ENCODE peak calls at places on chromosomes 5 and 9, in four cellular contexts. V is GM23338, D is GM12878, B is K562. Z is an unnamed sample.

GRCh38 chr5:128791312-128791711 is 174.0 kb upstream of the SLC27A6 start:
- DNase-seq in V (no peak), B (no peak), D (no peak), Z (no peak)

GRCh38 chr5:163677092-163677491 is 171.7 kb downstream of the MAT2B start:
- DNase-seq in D (no peak), V (no peak), B (no peak), Z (no peak)

GRCh38 chr9:35287986-35288515 is 126.2 kb downstream of the UNC13B start:
- DNase-seq in V (no peak), B (no peak), D (no peak), Z (no peak)

GRCh38 chr5:35058395-35058794 is 10.6 kb upstream of the AGXT2 start:
- DNase-seq in D (peak), B (no peak), V (no peak), Z (no peak)

GRCh38 chr5:136192526-136193395 is at the start of gene SMIM32:
- DNase-seq in D (no peak), V (peak), B (no peak), Z (peak)

GRCh38 chr9:131500939-131501541 is 1.7 kb upstream of the POMT1 start:
- DNase-seq in V (no peak), B (no peak), D (no peak), Z (no peak)

GRCh38 chr9:33762343-33762742 is 33.0 kb upstream of the PRSS3 start:
- DNase-seq in D (no peak), V (no peak), B (no peak), Z (no peak)

GRCh38 chr9:33076031-33076359 is 479 bp downstream of the SMU1 start:
- DNase-seq in D (no peak), B (no peak), V (peak), Z (peak)

GRCh38 chr9:98445576-98445975 is 190.1 kb upstream of the TBC1D2 start:
- DNase-seq in D (no peak), B (no peak), V (no peak), Z (no peak)

GRCh38 chr5:32504923-32505596 is 60.5 kb upstream of the ZFR start:
- DNase-seq in V (peak), B (peak), D (no peak), Z (no peak)

GRCh38 chr9:120801441-120801840 is 8.2 kb upstream of the FBXW2 start:
- DNase-seq in B (no peak), D (no peak), V (no peak), Z (no peak)

GRCh38 chr5:110414360-110414759 is 312.1 kb downstream of the TMEM232 start:
- DNase-seq in V (peak), B (no peak), D (no peak), Z (peak)

GRCh38 chr9:34362614-34363013 is 14.1 kb downstream of the MYORG start:
- DNase-seq in V (no peak), B (no peak), D (no peak), Z (no peak)

GRCh38 chr9:69180670-69181069 is 6.6 kb downstream of the TJP2 start:
- DNase-seq in B (peak), V (no peak), D (no peak), Z (peak)

GRCh38 chr5:135333737-135334515 is 65.1 kb downstream of the MACROH2A1 start:
- DNase-seq in V (no peak), D (no peak), B (no peak), Z (no peak)

GRCh38 chr9:79695531-79696218 is 123.9 kb downstream of the TLE4 start:
- DNase-seq in D (no peak), V (no peak), B (no peak), Z (no peak)

GRCh38 chr9:81563020-81563407 is 126.3 kb downstream of the TLE1 start:
- DNase-seq in V (no peak), D (no peak), B (no peak), Z (no peak)

GRCh38 chr9:20207161-20207560 is 415.1 kb downstream of the MLLT3 start:
- DNase-seq in D (no peak), V (no peak), B (no peak), Z (no peak)

GRCh38 chr5:28779161-28779754 is 1740.9 kb upstream of the CDH9 start:
- DNase-seq in D (no peak), V (peak), B (no peak), Z (no peak)

GRCh38 chr9:28249424-28249823 is 676.1 kb upstream of the C9orf72 start:
- DNase-seq in V (no peak), D (no peak), B (no peak), Z (no peak)

GRCh38 chr5:53333160-53333559 is 147.3 kb upstream of the FST start:
- DNase-seq in B (no peak), V (no peak), D (no peak), Z (no peak)

GRCh38 chr5:136375920-136376319 is 10.6 kb upstream of the TRPC7 start:
- DNase-seq in B (no peak), D (no peak), V (no peak), Z (no peak)

GRCh38 chr9:120542701-120543490 is 37.1 kb downstream of the CDK5RAP2 start:
- DNase-seq in B (no peak), D (no peak), V (no peak), Z (no peak)

GRCh38 chr5:53779541-53779981 is 219.1 kb downstream of the NDUFS4 start:
- DNase-seq in B (no peak), V (no peak), D (no peak), Z (no peak)

GRCh38 chr5:74075900-74076484 is 450.0 kb downstream of the ARHGEF28 start:
- DNase-seq in V (no peak), B (no peak), D (no peak), Z (no peak)

GRCh38 chr5:143659614-143660238 is 152.2 kb upstream of the HMHB1 start:
- DNase-seq in D (no peak), B (no peak), V (no peak), Z (peak)

GRCh38 chr9:132030626-132031325 is 48.9 kb downstream of the MED27 start:
- DNase-seq in B (no peak), D (no peak), V (no peak), Z (no peak)

GRCh38 chr5:17831279-17831678 is 197.0 kb downstream of the TAF11L14 start:
- DNase-seq in V (peak), D (no peak), B (no peak), Z (no peak)

GRCh38 chr5:88256872-88257271 is 11.8 kb downstream of the TMEM161B start:
- DNase-seq in V (peak), D (no peak), B (no peak), Z (peak)

GRCh38 chr9:89047667-89048066 is 56.4 kb downstream of the S1PR3 start:
- DNase-seq in B (no peak), V (no peak), D (no peak), Z (no peak)

GRCh38 chr5:95178046-95178651 is 106.7 kb downstream of the MCTP1 start:
- DNase-seq in B (peak), V (peak), D (peak), Z (peak)

GRCh38 chr5:157912621-157913325 is 53.8 kb upstream of the CLINT1 start:
- DNase-seq in V (no peak), B (no peak), D (peak), Z (no peak)

GRCh38 chr9:132994410-132995120 is 16.1 kb downstream of the GFI1B start:
- DNase-seq in V (peak), D (no peak), B (peak), Z (no peak)

GRCh38 chr5:96260009-96260408 is 173.0 kb downstream of the PCSK1 start:
- DNase-seq in D (no peak), B (no peak), V (no peak), Z (no peak)

GRCh38 chr5:121525731-121526130 is 326.0 kb upstream of the FTMT start:
- DNase-seq in D (no peak), V (no peak), B (no peak), Z (no peak)
- TF ChIP-seq CREB1 in D (no peak), V (no peak), B (no peak), Z (no peak)

GRCh38 chr5:170597109-170597741 is 93.4 kb downstream of the KCNIP1 start:
- DNase-seq in V (no peak), B (no peak), D (no peak), Z (no peak)
- TF ChIP-seq JUNB in V (no peak), B (no peak), D (no peak), Z (no peak)

GRCh38 chr9:115651456-115651855 is 502.1 kb upstream of the PAPPA start:
- DNase-seq in D (no peak), B (no peak), V (no peak), Z (no peak)
- TF ChIP-seq CREB1 in D (no peak), B (no peak), V (no peak), Z (no peak)

DNA sequence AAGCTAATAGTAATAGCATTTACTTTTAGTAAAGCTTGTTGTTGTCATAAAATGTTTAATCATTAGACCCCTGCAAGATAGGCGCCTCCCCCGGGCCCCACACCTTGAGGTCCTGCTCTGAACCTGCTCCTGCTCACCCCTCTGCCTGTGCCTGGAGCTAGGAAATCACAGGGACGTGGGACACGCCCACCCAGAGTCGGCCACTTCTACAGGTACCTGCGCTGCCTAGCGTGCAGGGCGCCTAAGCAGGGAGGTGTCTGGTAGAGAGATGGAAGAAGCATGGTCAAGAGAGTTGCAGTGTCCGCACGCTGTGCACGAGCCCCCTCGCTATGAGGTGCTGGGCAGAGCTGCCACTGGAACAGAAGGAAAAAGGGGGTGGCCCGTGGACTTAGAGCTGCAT is 52.6 kb downstream of the HINT1 start:
- DNase-seq in V (no peak), D (no peak), B (no peak), Z (no peak)
- TF ChIP-seq JUNB in V (no peak), D (no peak), B (no peak), Z (no peak)

DNA sequence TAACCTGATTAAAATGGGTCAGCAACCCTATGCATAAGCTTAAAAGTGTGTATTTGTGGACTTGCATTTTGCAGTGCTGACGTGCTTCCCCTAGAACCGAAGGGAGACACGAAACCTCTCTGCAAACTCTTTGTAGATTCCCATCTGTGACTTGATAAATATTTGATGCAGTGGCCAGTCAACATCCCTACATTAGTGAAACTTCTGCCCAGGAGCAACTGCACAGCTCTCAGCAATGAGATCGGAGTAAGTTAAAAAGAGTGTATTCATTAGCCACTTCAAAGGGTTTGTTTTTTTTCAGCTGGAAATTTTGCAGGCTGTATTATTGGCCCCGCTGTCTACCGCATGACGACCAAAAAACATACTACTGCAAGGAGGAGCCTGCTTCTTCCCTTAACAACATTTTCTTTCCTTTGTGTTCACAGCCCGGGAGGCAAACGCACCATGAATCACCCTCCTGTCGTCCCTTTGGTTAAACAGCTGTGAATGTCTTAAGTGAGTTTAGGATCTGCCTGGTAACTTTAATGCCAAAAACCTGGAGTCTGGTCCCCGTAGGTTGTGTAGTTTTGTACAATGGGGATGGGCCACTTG is 38.0 kb upstream of the TCERG1 start:
- DNase-seq in D (no peak), V (no peak), B (no peak), Z (no peak)
- TF ChIP-seq CREB1 in D (no peak), V (no peak), B (no peak), Z (no peak)

Z was measured in HepG2.